ENCODE peak calls at places on chromosome 2, in four cellular contexts. Y is PC-9, E is GM12878, A is uterus. U is an unnamed sample.

GRCh38 chr2:86035371-86035882 is 70.3 kb downstream of the POLR1A start:
- DNase-seq in A (no peak), E (no peak), Y (no peak), U (no peak)

GRCh38 chr2:180184506-180184905 is 177.4 kb upstream of the CWC22 start:
- DNase-seq in E (no peak), A (no peak), Y (no peak), U (no peak)

GRCh38 chr2:152234277-152234676 is 58.7 kb upstream of the STAM2 start:
- DNase-seq in A (no peak), E (no peak), Y (no peak), U (no peak)

GRCh38 chr2:190202018-190202417 is 117.6 kb downstream of the HIBCH start:
- DNase-seq in Y (no peak), A (no peak), E (no peak), U (no peak)

GRCh38 chr2:188046437-188046836 is 245.2 kb upstream of the GULP1 start:
- DNase-seq in A (no peak), E (no peak), Y (no peak), U (no peak)

GRCh38 chr2:86025229-86025820 is 80.4 kb downstream of the POLR1A start:
- DNase-seq in A (peak; percentile 14), E (no peak), Y (no peak), U (no peak)

GRCh38 chr2:39913648-39914456 is 134.8 kb upstream of the THUMPD2 start:
- DNase-seq in A (no peak), E (peak; percentile 7), Y (peak; percentile 29), U (no peak)

GRCh38 chr2:3598912-3599854 is 4.3 kb downstream of the COLEC11 start:
- DNase-seq in E (no peak), Y (no peak), A (no peak), U (no peak)

GRCh38 chr2:23021311-23022120 is 363.5 kb upstream of the KLHL29 start:
- DNase-seq in A (no peak), Y (no peak), E (no peak), U (no peak)

GRCh38 chr2:33812707-33813106 is 213.6 kb upstream of the FAM98A start:
- DNase-seq in Y (no peak), A (no peak), E (no peak), U (no peak)

GRCh38 chr2:108215794-108216211 is 24.0 kb upstream of the SULT1C3 start:
- DNase-seq in Y (peak; percentile 19), E (no peak), A (no peak), U (no peak)

GRCh38 chr2:85648619-85649018 is 19.4 kb downstream of the SFTPB start:
- DNase-seq in A (no peak), Y (no peak), E (no peak), U (no peak)

GRCh38 chr2:46831037-46831868 is 84.4 kb downstream of the MCFD2 start:
- DNase-seq in A (no peak), Y (no peak), E (no peak), U (no peak)

GRCh38 chr2:9380702-9381628 is 42.4 kb downstream of the ITGB1BP1 start:
- DNase-seq in Y (peak; percentile 68), A (peak; percentile 75), E (no peak), U (no peak)

GRCh38 chr2:158197940-158198339 is 96.3 kb downstream of the UPP2 start:
- DNase-seq in A (peak; percentile 30), Y (peak; percentile 5), E (no peak), U (no peak)

GRCh38 chr2:72533767-72534166 is 292.1 kb downstream of the EXOC6B start:
- DNase-seq in E (no peak), Y (no peak), A (no peak), U (no peak)

GRCh38 chr2:235799281-235799680 is 305.4 kb downstream of the AGAP1 start:
- DNase-seq in E (no peak), A (no peak), Y (no peak), U (no peak)

GRCh38 chr2:128624425-128624795 is 305.7 kb upstream of the HS6ST1 start:
- DNase-seq in A (no peak), Y (no peak), E (no peak), U (no peak)

GRCh38 chr2:120678926-120679325 is 56.7 kb upstream of the GLI2 start:
- DNase-seq in Y (no peak), E (no peak), A (no peak), U (no peak)

GRCh38 chr2:240603081-240603835 is 16.7 kb downstream of the CAPN10 start:
- DNase-seq in E (no peak), Y (no peak), A (peak; percentile 9), U (no peak)

GRCh38 chr2:96506016-96506906 is 1.1 kb upstream of the NEURL3 start:
- DNase-seq in Y (peak; percentile 52), A (no peak), E (no peak), U (no peak)

GRCh38 chr2:241788572-241788971 is 11.9 kb downstream of the GAL3ST2 start:
- DNase-seq in E (peak; percentile 74), Y (no peak), A (no peak), U (no peak)

GRCh38 chr2:38601463-38602135 is 1.1 kb downstream of the HNRNPLL start:
- DNase-seq in Y (no peak), A (no peak), E (no peak), U (no peak)

GRCh38 chr2:8457620-8458255 is 224.1 kb upstream of the ID2 start:
- DNase-seq in Y (no peak), A (no peak), E (no peak), U (no peak)

GRCh38 chr2:160365691-160366367 is 127.8 kb downstream of the RBMS1 start:
- DNase-seq in E (no peak), A (peak; percentile 50), Y (no peak), U (peak; percentile 82)

GRCh38 chr2:134539946-134540345 is 178.9 kb downstream of the TMEM163 start:
- DNase-seq in Y (no peak), E (no peak), A (no peak), U (no peak)

GRCh38 chr2:113709022-113709421 is 47.4 kb downstream of the SLC35F5 start:
- DNase-seq in E (no peak), A (no peak), Y (no peak), U (no peak)

GRCh38 chr2:37617119-37617892 is 54.1 kb downstream of the CDC42EP3 start:
- DNase-seq in Y (no peak), E (no peak), A (no peak), U (no peak)

GRCh38 chr2:28528206-28528605 is 32.3 kb downstream of the PLB1 start:
- DNase-seq in A (no peak), Y (no peak), E (no peak), U (peak; percentile 78)

DNA sequence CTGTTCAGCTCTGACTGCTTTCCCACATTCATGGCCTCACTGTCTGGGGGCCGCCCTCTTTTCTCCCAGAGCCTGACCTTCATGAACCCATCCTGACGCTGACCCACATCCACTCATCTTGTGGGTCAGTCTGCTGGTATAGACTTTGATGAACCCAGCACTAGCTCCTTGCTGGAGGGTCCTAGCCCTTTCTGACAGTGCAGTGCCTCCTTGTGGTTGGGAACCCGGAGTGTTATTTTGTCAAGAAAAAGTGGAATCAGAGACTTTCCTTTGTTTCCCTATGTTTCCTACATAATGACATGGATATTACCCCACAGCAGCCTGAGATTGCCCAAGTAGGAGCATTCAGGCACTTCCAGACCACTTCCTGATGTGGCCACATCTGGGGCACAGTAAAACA is 19.3 kb upstream of the OSR1 start:
- DNase-seq in Y (no peak), E (no peak), A (no peak), U (no peak)
- TF ChIP-seq CTCF in Y (no peak), E (no peak), A (no peak), U (no peak)

GRCh38 chr2:65311049-65311448 is 83.4 kb downstream of the ACTR2 start:
- DNase-seq in Y (no peak), E (no peak), A (no peak), U (no peak)

GRCh38 chr2:65311596-65311995 is 84.0 kb downstream of the ACTR2 start:
- DNase-seq in Y (no peak), A (no peak), E (no peak), U (no peak)

GRCh38 chr2:65315042-65315441 is 87.4 kb downstream of the ACTR2 start:
- DNase-seq in Y (no peak), A (no peak), E (no peak), U (no peak)

GRCh38 chr2:65313954-65314256 is 86.3 kb downstream of the ACTR2 start:
- DNase-seq in Y (no peak), E (no peak), A (no peak), U (no peak)

DNA sequence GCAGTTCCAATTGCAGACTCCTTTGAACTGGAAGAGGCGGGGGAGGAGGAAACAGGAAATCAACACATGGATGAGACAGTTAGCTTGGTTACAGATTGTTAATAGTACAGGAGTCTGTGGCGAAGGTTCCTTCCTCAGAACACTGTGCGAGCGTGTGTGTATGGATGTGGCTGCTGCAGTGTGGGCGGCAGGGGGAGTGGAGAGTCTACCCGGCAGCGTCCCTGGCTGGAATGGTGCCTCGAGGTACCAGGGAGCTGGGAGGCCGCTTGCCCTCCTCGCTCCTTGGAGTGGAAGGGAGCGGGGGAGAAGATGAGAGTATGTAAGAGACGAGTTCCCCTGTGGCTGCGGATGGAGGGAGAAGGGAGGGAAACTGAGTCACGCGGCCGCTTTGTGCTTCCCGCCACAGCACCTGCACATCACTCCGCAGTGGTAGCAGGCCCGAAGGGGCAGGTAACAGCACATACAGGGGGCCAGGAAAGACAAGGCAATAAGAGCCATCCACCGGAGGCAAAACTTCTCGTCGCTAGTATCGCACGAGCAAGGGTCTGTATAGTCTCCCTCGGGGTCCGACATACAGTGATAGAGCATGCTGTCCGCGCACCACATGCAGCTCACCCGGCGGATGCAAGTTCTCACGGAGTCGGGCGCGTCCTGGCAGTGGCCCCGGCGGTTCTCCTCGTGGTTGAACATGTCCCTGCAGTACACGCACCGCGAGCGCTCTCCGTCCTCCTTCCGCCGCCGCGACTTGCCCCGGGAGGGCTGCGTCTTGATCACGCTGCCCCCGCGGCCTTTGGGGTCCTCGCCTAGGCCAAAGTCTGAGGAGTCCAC is 85.7 kb downstream of the ACTR2 start:
- DNase-seq in E (no peak), A (no peak), Y (no peak), U (no peak)
- H3K36me3 ChIP-seq in E (peaks cover 9% of the 10 kb centered on the region), A (no peaks in the 10 kb centered on the region), Y (peaks cover 20% of the 10 kb centered on the region), U (peaks cover 54% of the 10 kb centered on the region)

GRCh38 chr2:162344617-162344950 is 652 bp downstream of the GCA start:
- DNase-seq in E (no peak), A (no peak), Y (no peak), U (no peak)
- TF ChIP-seq CTCF in E (no peak), A (no peak), Y (no peak), U (no peak)

GRCh38 chr2:32182667-32183066 is 17.0 kb downstream of the SLC30A6 start:
- DNase-seq in A (no peak), Y (no peak), E (no peak), U (no peak)
- H3K36me3 ChIP-seq in A (no peaks in the 10 kb centered on the region), Y (peaks cover 14% of the 10 kb centered on the region), E (no peaks in the 10 kb centered on the region), U (peaks cover 54% of the 10 kb centered on the region)

GRCh38 chr2:234134496-234134895 is 84.0 kb downstream of the SPP2 start:
- DNase-seq in E (no peak), A (no peak), Y (no peak), U (no peak)

GRCh38 chr2:234138836-234139235 is 88.3 kb downstream of the SPP2 start:
- DNase-seq in Y (no peak), A (no peak), E (no peak), U (no peak)

GRCh38 chr2:234135750-234136221 is 85.3 kb downstream of the SPP2 start:
- DNase-seq in Y (peak; percentile 93), E (peak; percentile 5), A (no peak), U (peak; percentile 29)

GRCh38 chr2:234137400-234138014 is 87.0 kb downstream of the SPP2 start:
- DNase-seq in E (no peak), A (no peak), Y (peak; percentile 63), U (no peak)

GRCh38 chr2:234136461-234136860 is 86.0 kb downstream of the SPP2 start:
- DNase-seq in E (no peak), A (no peak), Y (peak; percentile 71), U (no peak)
- TF ChIP-seq CTCF in E (no peak), A (no peak), Y (peak; percentile 28), U (no peak)

U was measured in left ventricle myocardium inferior.